ENCODE peak calls at places on chromosome 15, in seven cellular contexts. One of them, this sample, is unnamed.

GRCh38 chr15:62977952-62978811 is 64.4 kb upstream of the TPM1 start:
- DNase-seq in AG10803: peak
- DNase-seq in body of pancreas: no peak
- DNase-seq in right atrium auricular region: no peak
- DNase-seq in HCT116: no peak
- DNase-seq in bronchial epithelial cell: peak
- DNase-seq in A549: no peak
- DNase-seq in this sample: no peak

GRCh38 chr15:66293419-66294156 is at the start of gene DIS3L:
- DNase-seq in AG10803: peak
- DNase-seq in bronchial epithelial cell: no peak
- DNase-seq in right atrium auricular region: peak
- DNase-seq in body of pancreas: peak
- DNase-seq in A549: peak
- DNase-seq in HCT116: no peak
- DNase-seq in this sample: peak

GRCh38 chr15:81858586-81858985 is 187.2 kb downstream of the MEX3B start:
- DNase-seq in A549: no peak
- DNase-seq in right atrium auricular region: no peak
- DNase-seq in HCT116: no peak
- DNase-seq in bronchial epithelial cell: no peak
- DNase-seq in body of pancreas: no peak
- DNase-seq in AG10803: no peak
- DNase-seq in this sample: no peak

GRCh38 chr15:80240261-80240660 is 11.8 kb downstream of the CTXND1 start:
- DNase-seq in HCT116: no peak
- DNase-seq in A549: no peak
- DNase-seq in bronchial epithelial cell: no peak
- DNase-seq in right atrium auricular region: no peak
- DNase-seq in AG10803: no peak
- DNase-seq in body of pancreas: no peak
- DNase-seq in this sample: no peak

GRCh38 chr15:65069179-65069578 is 1.4 kb upstream of the RASL12 start:
- DNase-seq in right atrium auricular region: no peak
- DNase-seq in body of pancreas: peak
- DNase-seq in bronchial epithelial cell: no peak
- DNase-seq in AG10803: peak
- DNase-seq in A549: no peak
- DNase-seq in HCT116: no peak
- DNase-seq in this sample: no peak

GRCh38 chr15:75785771-75786563 is 57.3 kb upstream of the UBE2Q2 start:
- DNase-seq in AG10803: no peak
- DNase-seq in body of pancreas: no peak
- DNase-seq in right atrium auricular region: no peak
- DNase-seq in HCT116: no peak
- DNase-seq in bronchial epithelial cell: no peak
- DNase-seq in A549: no peak
- DNase-seq in this sample: no peak

GRCh38 chr15:60797444-60798040 is 318.6 kb upstream of the ICE2 start:
- DNase-seq in AG10803: peak
- DNase-seq in HCT116: no peak
- DNase-seq in bronchial epithelial cell: no peak
- DNase-seq in right atrium auricular region: no peak
- DNase-seq in body of pancreas: no peak
- DNase-seq in A549: no peak
- DNase-seq in this sample: no peak

GRCh38 chr15:57218826-57219576 is 157.3 kb upstream of the CGNL1 start:
- DNase-seq in right atrium auricular region: no peak
- DNase-seq in A549: no peak
- DNase-seq in HCT116: no peak
- DNase-seq in AG10803: peak
- DNase-seq in body of pancreas: no peak
- DNase-seq in bronchial epithelial cell: peak
- DNase-seq in this sample: no peak

GRCh38 chr15:57720861-57721260 is 14.3 kb downstream of the POLR2M start:
- DNase-seq in A549: no peak
- DNase-seq in right atrium auricular region: no peak
- DNase-seq in bronchial epithelial cell: no peak
- DNase-seq in HCT116: no peak
- DNase-seq in body of pancreas: no peak
- DNase-seq in AG10803: peak
- DNase-seq in this sample: no peak

GRCh38 chr15:56629133-56629532 is 104.2 kb downstream of the ZNF280D start:
- DNase-seq in right atrium auricular region: no peak
- DNase-seq in bronchial epithelial cell: no peak
- DNase-seq in body of pancreas: no peak
- DNase-seq in A549: no peak
- DNase-seq in AG10803: no peak
- DNase-seq in HCT116: no peak
- DNase-seq in this sample: no peak

GRCh38 chr15:66906660-66907059 is 158.7 kb upstream of the SMAD3 start:
- DNase-seq in body of pancreas: no peak
- DNase-seq in bronchial epithelial cell: no peak
- DNase-seq in AG10803: no peak
- DNase-seq in HCT116: no peak
- DNase-seq in A549: no peak
- DNase-seq in right atrium auricular region: no peak
- DNase-seq in this sample: no peak

GRCh38 chr15:76763554-76763953 is 141.6 kb downstream of the SCAPER start:
- DNase-seq in A549: no peak
- DNase-seq in bronchial epithelial cell: no peak
- DNase-seq in AG10803: no peak
- DNase-seq in body of pancreas: no peak
- DNase-seq in HCT116: no peak
- DNase-seq in right atrium auricular region: no peak
- DNase-seq in this sample: no peak

GRCh38 chr15:90049030-90049429 is 47.9 kb downstream of the ZNF710 start:
- DNase-seq in HCT116: no peak
- DNase-seq in right atrium auricular region: no peak
- DNase-seq in body of pancreas: no peak
- DNase-seq in A549: no peak
- DNase-seq in AG10803: no peak
- DNase-seq in bronchial epithelial cell: no peak
- DNase-seq in this sample: no peak

GRCh38 chr15:90592144-90592887 is 62.6 kb downstream of the CRTC3 start:
- DNase-seq in bronchial epithelial cell: peak
- DNase-seq in HCT116: no peak
- DNase-seq in AG10803: peak
- DNase-seq in right atrium auricular region: no peak
- DNase-seq in A549: no peak
- DNase-seq in body of pancreas: no peak
- DNase-seq in this sample: peak

GRCh38 chr15:45338417-45338816 is 39.9 kb downstream of the GATM start:
- DNase-seq in body of pancreas: no peak
- DNase-seq in AG10803: no peak
- DNase-seq in A549: no peak
- DNase-seq in HCT116: no peak
- DNase-seq in right atrium auricular region: no peak
- DNase-seq in bronchial epithelial cell: no peak
- DNase-seq in this sample: peak

GRCh38 chr15:69613182-69613581 is 160.6 kb downstream of the RPLP1 start:
- DNase-seq in right atrium auricular region: no peak
- DNase-seq in HCT116: no peak
- DNase-seq in AG10803: no peak
- DNase-seq in A549: no peak
- DNase-seq in body of pancreas: no peak
- DNase-seq in bronchial epithelial cell: no peak
- DNase-seq in this sample: no peak

GRCh38 chr15:100229181-100230163 is 112.3 kb downstream of the ADAMTS17 start:
- DNase-seq in A549: no peak
- DNase-seq in bronchial epithelial cell: no peak
- DNase-seq in body of pancreas: no peak
- DNase-seq in HCT116: no peak
- DNase-seq in right atrium auricular region: no peak
- DNase-seq in AG10803: no peak
- DNase-seq in this sample: no peak

GRCh38 chr15:70267879-70268278 is 170.2 kb upstream of the TLE3 start:
- DNase-seq in AG10803: peak
- DNase-seq in A549: no peak
- DNase-seq in body of pancreas: no peak
- DNase-seq in bronchial epithelial cell: peak
- DNase-seq in right atrium auricular region: no peak
- DNase-seq in HCT116: no peak
- DNase-seq in this sample: no peak

GRCh38 chr15:63218114-63218808 is 28.9 kb downstream of the RAB8B start:
- DNase-seq in A549: no peak
- DNase-seq in right atrium auricular region: no peak
- DNase-seq in AG10803: peak
- DNase-seq in body of pancreas: peak
- DNase-seq in bronchial epithelial cell: peak
- DNase-seq in HCT116: no peak
- DNase-seq in this sample: no peak

GRCh38 chr15:89429986-89430385 is 66.4 kb downstream of the RHCG start:
- DNase-seq in HCT116: no peak
- DNase-seq in A549: no peak
- DNase-seq in AG10803: no peak
- DNase-seq in right atrium auricular region: no peak
- DNase-seq in bronchial epithelial cell: no peak
- DNase-seq in body of pancreas: no peak
- DNase-seq in this sample: no peak

GRCh38 chr15:51006336-51006985 is 88.2 kb downstream of the TNFAIP8L3 start:
- DNase-seq in AG10803: no peak
- DNase-seq in body of pancreas: no peak
- DNase-seq in A549: no peak
- DNase-seq in right atrium auricular region: no peak
- DNase-seq in HCT116: no peak
- DNase-seq in bronchial epithelial cell: no peak
- DNase-seq in this sample: no peak

GRCh38 chr15:95840004-95840403 is 490.5 kb upstream of the NR2F2 start:
- DNase-seq in A549: no peak
- DNase-seq in AG10803: peak
- DNase-seq in right atrium auricular region: no peak
- DNase-seq in bronchial epithelial cell: no peak
- DNase-seq in HCT116: no peak
- DNase-seq in body of pancreas: peak
- DNase-seq in this sample: no peak

DNA sequence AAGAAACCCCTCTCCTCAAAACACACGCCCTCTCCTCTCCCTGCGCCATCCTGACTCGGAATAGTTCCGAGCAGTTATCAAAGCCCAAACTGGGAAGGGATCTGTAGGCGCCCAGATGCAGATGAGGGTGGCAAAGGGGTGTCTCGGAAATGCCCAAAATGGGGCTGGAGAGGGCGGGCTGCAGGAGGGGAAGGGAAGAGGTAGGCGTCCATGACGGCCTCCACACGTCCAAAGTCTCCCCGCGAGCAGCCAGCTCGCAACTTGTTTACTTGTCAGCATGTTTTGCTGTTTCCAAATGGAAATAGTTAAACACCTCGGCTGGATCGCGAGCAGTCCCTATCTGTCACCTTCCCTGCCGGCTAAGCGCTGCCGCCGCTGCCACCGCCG is 1.4 kb downstream of the NTRK3 start:
- DNase-seq in body of pancreas: no peak
- DNase-seq in right atrium auricular region: no peak
- DNase-seq in A549: no peak
- DNase-seq in bronchial epithelial cell: no peak
- DNase-seq in HCT116: no peak
- DNase-seq in AG10803: no peak
- DNase-seq in this sample: no peak
- H3K4me3 ChIP-seq in body of pancreas: no peak
- H3K4me3 ChIP-seq in right atrium auricular region: peak
- H3K4me3 ChIP-seq in A549: peak
- H3K4me3 ChIP-seq in bronchial epithelial cell: no peak
- H3K4me3 ChIP-seq in HCT116: no peak
- H3K4me3 ChIP-seq in AG10803: no peak
- H3K4me3 ChIP-seq in this sample: no peak

DNA sequence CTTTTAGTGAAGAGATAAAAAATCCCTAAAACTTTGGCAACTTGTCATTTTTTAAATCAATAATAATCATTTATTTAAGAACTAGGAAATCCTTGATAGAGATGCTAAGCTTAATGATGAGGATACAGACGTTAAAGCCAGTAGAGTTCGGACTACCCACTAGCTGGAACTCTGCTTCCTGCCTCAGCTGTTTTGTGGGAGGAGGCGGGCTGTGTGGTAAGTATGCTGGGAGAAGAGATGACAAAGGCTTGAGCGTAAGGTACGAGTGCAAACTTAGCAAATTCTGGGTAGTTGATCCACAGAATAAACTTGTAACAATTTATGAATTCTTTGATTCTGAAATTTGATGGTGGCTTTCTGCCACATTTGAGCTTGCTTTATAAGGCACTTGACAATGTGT is 111.2 kb upstream of the NANOGP8 start:
- DNase-seq in A549: no peak
- DNase-seq in HCT116: no peak
- DNase-seq in right atrium auricular region: no peak
- DNase-seq in AG10803: no peak
- DNase-seq in body of pancreas: no peak
- DNase-seq in bronchial epithelial cell: no peak
- DNase-seq in this sample: no peak
- TF ChIP-seq CTCF in A549: no peak
- TF ChIP-seq CTCF in HCT116: no peak
- TF ChIP-seq CTCF in right atrium auricular region: no peak
- TF ChIP-seq CTCF in AG10803: no peak
- TF ChIP-seq CTCF in body of pancreas: no peak
- TF ChIP-seq CTCF in bronchial epithelial cell: no peak
- TF ChIP-seq CTCF in this sample: no peak

DNA sequence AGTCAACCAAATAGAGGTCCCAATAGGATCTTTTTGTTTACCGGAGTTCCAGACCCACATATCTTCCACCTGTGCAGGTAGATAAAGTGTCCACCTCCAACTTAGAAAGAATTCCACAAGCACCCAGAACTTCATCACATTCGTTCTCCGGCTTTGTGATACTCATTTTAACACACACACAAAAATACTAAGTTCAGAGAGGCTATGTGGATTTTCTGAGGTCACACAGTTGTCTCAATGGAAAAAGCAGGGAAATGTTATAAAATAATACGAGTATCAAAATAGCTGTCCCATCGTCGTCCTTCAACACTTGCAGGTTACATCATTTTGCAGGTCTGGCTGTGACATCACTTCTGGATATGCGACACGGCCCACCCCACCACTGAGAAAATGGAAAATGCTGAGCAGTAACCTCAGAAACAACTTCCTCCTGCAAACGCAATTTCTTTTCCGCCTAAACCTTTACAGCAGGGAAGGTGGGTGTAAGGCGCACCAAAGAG is 137.6 kb downstream of the TMCO5A start:
- DNase-seq in right atrium auricular region: peak
- DNase-seq in AG10803: no peak
- DNase-seq in body of pancreas: no peak
- DNase-seq in A549: no peak
- DNase-seq in HCT116: no peak
- DNase-seq in bronchial epithelial cell: no peak
- DNase-seq in this sample: no peak
- H3K4me3 ChIP-seq in right atrium auricular region: peak
- H3K4me3 ChIP-seq in AG10803: peak
- H3K4me3 ChIP-seq in body of pancreas: no peak
- H3K4me3 ChIP-seq in A549: peak
- H3K4me3 ChIP-seq in HCT116: peak
- H3K4me3 ChIP-seq in bronchial epithelial cell: peak
- H3K4me3 ChIP-seq in this sample: peak

DNA sequence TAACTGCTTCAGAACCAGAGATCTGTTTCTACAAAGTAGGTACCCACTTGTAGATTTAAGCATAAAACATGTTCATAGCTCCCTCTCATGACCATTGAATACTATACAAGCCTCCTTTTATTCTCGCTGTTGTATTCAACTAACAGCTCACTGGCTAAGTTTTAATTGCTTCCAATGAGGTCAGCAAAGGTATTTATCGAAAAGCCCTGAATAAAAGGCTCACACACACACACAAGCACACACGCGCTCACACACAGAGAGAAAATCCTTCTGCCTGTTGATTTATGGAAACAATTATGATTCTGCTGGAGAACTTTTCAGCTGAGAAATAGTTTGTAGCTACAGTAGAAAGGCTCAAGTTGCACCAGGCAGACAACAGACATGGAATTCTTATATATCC is at the start of gene FGF7:
- DNase-seq in HCT116: no peak
- DNase-seq in AG10803: peak
- DNase-seq in body of pancreas: no peak
- DNase-seq in right atrium auricular region: no peak
- DNase-seq in bronchial epithelial cell: no peak
- DNase-seq in A549: no peak
- DNase-seq in this sample: no peak
- TF ChIP-seq CTCF in HCT116: no peak
- TF ChIP-seq CTCF in AG10803: peak
- TF ChIP-seq CTCF in body of pancreas: no peak
- TF ChIP-seq CTCF in right atrium auricular region: no peak
- TF ChIP-seq CTCF in bronchial epithelial cell: no peak
- TF ChIP-seq CTCF in A549: no peak
- TF ChIP-seq CTCF in this sample: no peak

This sample was measured in Caco-2.